ENCODE peak calls at places on chromosomes 6 and 20, in eight cellular contexts. N, G, V, L, Y, Z, I and H are unnamed samples.

GRCh38 chr20:46084805-46085792 is 4.7 kb downstream of the NCOA5 start:
- DNase-seq in Y (peak), G (no peak), N (peak), Z (peak), V (no peak), L (no peak), I (peak), H (no peak)

GRCh38 chr6:124512431-124512830 is 449.8 kb upstream of the RNF217 start:
- DNase-seq in I (no peak), L (no peak), Y (no peak), N (no peak), G (no peak), V (no peak), Z (no peak), H (no peak)

GRCh38 chr6:17200395-17200794 is 80.8 kb upstream of the RBM24 start:
- DNase-seq in Z (no peak), G (no peak), N (no peak), V (no peak), I (no peak), Y (no peak), L (no peak), H (no peak)

GRCh38 chr20:51014797-51015722 is 7.8 kb downstream of the KCNG1 start:
- DNase-seq in N (peak), Y (peak), I (peak), V (no peak), G (no peak), L (no peak), Z (peak), H (no peak)

GRCh38 chr6:24910331-24910849 is 25.4 kb downstream of the RIPOR2 start:
- DNase-seq in L (no peak), N (no peak), Y (no peak), V (no peak), G (no peak), Z (no peak), I (no peak), H (no peak)

GRCh38 chr20:3045042-3045815 is 623 bp upstream of the MRPS26 start:
- DNase-seq in Z (peak), I (no peak), N (peak), V (no peak), L (peak), G (peak), Y (no peak), H (no peak)

GRCh38 chr6:117496383-117496990 is 14.0 kb downstream of the DCBLD1 start:
- DNase-seq in Z (no peak), I (peak), V (no peak), N (peak), G (no peak), L (no peak), Y (no peak), H (no peak)

GRCh38 chr6:70673601-70674000 is 5.9 kb downstream of the SMAP1 start:
- DNase-seq in Z (peak), L (no peak), N (peak), I (no peak), V (no peak), G (no peak), Y (no peak), H (no peak)

GRCh38 chr6:100466410-100467143 is 1.9 kb upstream of the SIM1 start:
- DNase-seq in N (no peak), V (no peak), G (no peak), I (no peak), Z (no peak), Y (no peak), L (no peak), H (no peak)

GRCh38 chr20:33125983-33126382 is 42.0 kb upstream of the BPIFA2 start:
- DNase-seq in Y (no peak), Z (no peak), L (no peak), G (no peak), V (no peak), N (no peak), I (no peak), H (no peak)

GRCh38 chr6:21804941-21805610 is 211.5 kb downstream of the SOX4 start:
- DNase-seq in L (no peak), G (no peak), Y (no peak), I (no peak), Z (no peak), N (peak), V (no peak), H (peak)

GRCh38 chr20:10131612-10132345 is 86.9 kb upstream of the SNAP25 start:
- DNase-seq in Y (peak), Z (no peak), N (peak), L (no peak), I (peak), G (no peak), V (no peak), H (peak)

GRCh38 chr6:44558315-44559227 is 171.1 kb downstream of the CDC5L start:
- DNase-seq in G (no peak), N (peak), Y (no peak), I (no peak), V (no peak), L (no peak), Z (no peak), H (no peak)

GRCh38 chr20:25081065-25081729 is 744 bp downstream of the VSX1 start:
- DNase-seq in V (peak), Y (no peak), G (no peak), N (no peak), Z (no peak), L (no peak), I (no peak), H (no peak)

GRCh38 chr6:43944908-43945777 is 175.1 kb downstream of the VEGFA start:
- DNase-seq in Z (no peak), V (no peak), N (no peak), G (no peak), Y (no peak), L (no peak), I (no peak), H (no peak)

GRCh38 chr20:58717278-58718091 is 24.9 kb downstream of the NPEPL1 start:
- DNase-seq in I (no peak), Z (no peak), N (no peak), Y (no peak), G (no peak), L (no peak), V (no peak), H (no peak)

GRCh38 chr6:111418971-111419693 is 63.9 kb downstream of the REV3L start:
- DNase-seq in N (peak), Y (no peak), V (no peak), I (peak), L (no peak), G (no peak), Z (no peak), H (no peak)

GRCh38 chr6:15623282-15624116 is 39.3 kb downstream of the DTNBP1 start:
- DNase-seq in I (peak), G (no peak), Z (peak), N (peak), V (no peak), L (no peak), Y (peak), H (no peak)

GRCh38 chr6:132820629-132821381 is 6.4 kb downstream of the RPS12 start:
- DNase-seq in V (no peak), L (no peak), N (peak), G (no peak), I (peak), Y (no peak), Z (no peak), H (no peak)

GRCh38 chr20:17469631-17470030 is 61.5 kb downstream of the BFSP1 start:
- DNase-seq in V (no peak), I (no peak), L (no peak), G (no peak), N (no peak), Y (no peak), Z (no peak), H (no peak)

GRCh38 chr6:49815166-49815565 is 28.1 kb upstream of the PGK2 start:
- DNase-seq in Y (no peak), I (no peak), N (no peak), Z (no peak), L (no peak), V (no peak), G (no peak), H (no peak)

GRCh38 chr6:90107721-90108364 is 188.8 kb downstream of the BACH2 start:
- DNase-seq in Z (no peak), Y (no peak), L (no peak), I (no peak), N (no peak), V (no peak), G (no peak), H (no peak)

GRCh38 chr6:27630727-27631613 is 158.1 kb upstream of the ZNF184 start:
- DNase-seq in V (no peak), L (no peak), Y (no peak), G (no peak), Z (no peak), I (peak), N (peak), H (no peak)

GRCh38 chr6:176766-177165 is 115.5 kb upstream of the DUSP22 start:
- DNase-seq in I (no peak), Z (no peak), Y (no peak), N (no peak), G (no peak), L (no peak), V (no peak), H (no peak)

GRCh38 chr20:9510926-9511325 is 3.5 kb upstream of the LAMP5 start:
- DNase-seq in L (no peak), Y (no peak), N (no peak), V (no peak), Z (no peak), G (no peak), I (no peak), H (no peak)

GRCh38 chr6:40962241-40962640 is 76.8 kb downstream of the UNC5CL start:
- DNase-seq in Z (peak), G (no peak), V (no peak), I (peak), N (peak), Y (no peak), L (no peak), H (no peak)

GRCh38 chr6:152846825-152847224 is 96.2 kb downstream of the VIP start:
- DNase-seq in Z (no peak), V (no peak), I (peak), G (no peak), N (no peak), L (no peak), Y (peak), H (peak)

GRCh38 chr6:17505062-17505476 is 95.0 kb upstream of the FAM8A1 start:
- DNase-seq in Y (no peak), G (no peak), V (no peak), L (no peak), I (peak), Z (no peak), N (peak), H (no peak)

GRCh38 chr20:38127011-38127621 is 38.0 kb downstream of the TGM2 start:
- DNase-seq in N (peak), Y (no peak), V (no peak), L (no peak), I (peak), Z (peak), G (peak), H (no peak)

GRCh38 chr6:149046164-149046821 is 271.2 kb upstream of the TAB2 start:
- DNase-seq in Y (no peak), N (no peak), G (no peak), V (no peak), I (no peak), Z (no peak), L (no peak), H (no peak)